ENCODE peak calls at places on chromosomes 5 and 9, in five cellular contexts. M is AG20443, Y is sigmoid colon, T is IMR-90, Z is type B pancreatic cell. B is an unnamed sample.

GRCh38 chr9:133238851-133239532 is 29.9 kb upstream of the OBP2B start:
- DNase-seq in M (peak; percentile 87), Y (no peak), T (peak; percentile 19), Z (no peak), B (peak; percentile 95)

GRCh38 chr9:137034039-137034708 is 2.3 kb upstream of the FUT7 start:
- DNase-seq in M (no peak), Y (no peak), T (no peak), Z (no peak), B (peak; percentile 86)

GRCh38 chr9:109910616-109911568 is 130.9 kb downstream of the PALM2AKAP2 start:
- DNase-seq in M (peak; percentile 53), Y (no peak), T (peak; percentile 88), Z (no peak), B (peak; percentile 53)

GRCh38 chr9:137639303-137640051 is 20.7 kb downstream of the EHMT1 start:
- DNase-seq in M (no peak), Y (no peak), T (no peak), Z (no peak), B (no peak)

GRCh38 chr5:139646912-139647391 is 1.2 kb upstream of the CXXC5 start:
- DNase-seq in M (no peak), Y (peak; percentile 65), T (no peak), Z (no peak), B (no peak)

GRCh38 chr5:35324201-35324600 is 93.9 kb upstream of the PRLR start:
- DNase-seq in M (no peak), Y (no peak), T (no peak), Z (no peak), B (no peak)

GRCh38 chr9:38067892-38068615 is 973 bp downstream of the SHB start:
- DNase-seq in M (peak; percentile 39), Y (peak; percentile 67), T (no peak), Z (no peak), B (no peak)

GRCh38 chr5:124963236-124963929 is 216.9 kb upstream of the ZNF608 start:
- DNase-seq in M (no peak), Y (no peak), T (peak; percentile 95), Z (no peak), B (no peak)

GRCh38 chr5:59038169-59039002 is 455.5 kb downstream of the RAB3C start:
- DNase-seq in M (no peak), Y (peak; percentile 66), T (peak; percentile 19), Z (no peak), B (no peak)

GRCh38 chr5:14510156-14510734 is 71.3 kb upstream of the OTULINL start:
- DNase-seq in M (no peak), Y (no peak), T (no peak), Z (no peak), B (no peak)

GRCh38 chr9:77488439-77489126 is 159.5 kb downstream of the GNA14 start:
- DNase-seq in M (peak; percentile 51), Y (no peak), T (peak; percentile 20), Z (no peak), B (no peak)

GRCh38 chr5:141680751-141681201 is 1.3 kb downstream of the ARAP3 start:
- DNase-seq in M (no peak), Y (no peak), T (peak; percentile 41), Z (no peak), B (no peak)

GRCh38 chr9:14326264-14326826 is 12.4 kb upstream of the NFIB start:
- DNase-seq in M (peak; percentile 49), Y (no peak), T (peak; percentile 74), Z (no peak), B (no peak)

GRCh38 chr9:693460-694390 is 147.8 kb upstream of the DMRT1 start:
- DNase-seq in M (peak; percentile 69), Y (peak; percentile 93), T (peak; percentile 86), Z (no peak), B (no peak)

GRCh38 chr9:137303031-137303892 is 1.2 kb upstream of the NRARP start:
- DNase-seq in M (no peak), Y (peak; percentile 68), T (no peak), Z (no peak), B (no peak)

GRCh38 chr5:44565872-44566271 is 176.7 kb upstream of the FGF10 start:
- DNase-seq in M (no peak), Y (no peak), T (no peak), Z (no peak), B (no peak)

GRCh38 chr9:127971357-127972315 is 9.2 kb downstream of the EEIG1 start:
- DNase-seq in M (no peak), Y (peak; percentile 68), T (no peak), Z (no peak), B (no peak)

GRCh38 chr5:153543959-153544470 is 53.5 kb downstream of the GRIA1 start:
- DNase-seq in M (no peak), Y (no peak), T (peak; percentile 45), Z (no peak), B (no peak)

GRCh38 chr5:10475931-10476687 is 34.4 kb downstream of the ROPN1L start:
- DNase-seq in M (no peak), Y (no peak), T (no peak), Z (no peak), B (no peak)

B was measured in H54.